ENCODE peak calls at places on chromosomes 5 and 9, in five cellular contexts. One of them, this sample, is unnamed. For H3K36me3, the result is how much of the 10 kb centered on the place peaks cover.

GRCh38 chr5:96014395-96014794 is 52.7 kb upstream of the ELL2 start:
- DNase-seq in right atrium auricular region: no peak
- DNase-seq in hepatocyte: no peak
- DNase-seq in ovary: no peak
- DNase-seq in neuronal stem cell: no peak
- DNase-seq in this sample: no peak

GRCh38 chr5:115415143-115415491 is 118.7 kb upstream of the CCDC112 start:
- DNase-seq in ovary: no peak
- DNase-seq in neuronal stem cell: peak
- DNase-seq in hepatocyte: peak
- DNase-seq in right atrium auricular region: no peak
- DNase-seq in this sample: no peak

GRCh38 chr5:153222956-153223355 is 267.5 kb upstream of the GRIA1 start:
- DNase-seq in hepatocyte: no peak
- DNase-seq in neuronal stem cell: no peak
- DNase-seq in right atrium auricular region: no peak
- DNase-seq in ovary: no peak
- DNase-seq in this sample: no peak

GRCh38 chr9:20356392-20357206 is 265.7 kb downstream of the MLLT3 start:
- DNase-seq in ovary: peak
- DNase-seq in right atrium auricular region: peak
- DNase-seq in hepatocyte: peak
- DNase-seq in neuronal stem cell: peak
- DNase-seq in this sample: peak

GRCh38 chr9:102185962-102186361 is 447.5 kb upstream of the GRIN3A start:
- DNase-seq in hepatocyte: no peak
- DNase-seq in right atrium auricular region: no peak
- DNase-seq in neuronal stem cell: no peak
- DNase-seq in ovary: no peak
- DNase-seq in this sample: no peak

GRCh38 chr9:2662496-2662895 is 40.9 kb downstream of the VLDLR start:
- DNase-seq in neuronal stem cell: peak
- DNase-seq in ovary: no peak
- DNase-seq in right atrium auricular region: no peak
- DNase-seq in hepatocyte: peak
- DNase-seq in this sample: peak

GRCh38 chr9:91917436-91917835 is 32.6 kb downstream of the ROR2 start:
- DNase-seq in right atrium auricular region: no peak
- DNase-seq in hepatocyte: no peak
- DNase-seq in neuronal stem cell: no peak
- DNase-seq in ovary: no peak
- DNase-seq in this sample: peak

GRCh38 chr5:84381501-84382362 is 2.9 kb downstream of the EDIL3 start:
- DNase-seq in neuronal stem cell: no peak
- DNase-seq in ovary: no peak
- DNase-seq in hepatocyte: peak
- DNase-seq in right atrium auricular region: no peak
- DNase-seq in this sample: no peak

GRCh38 chr9:95037789-95038521 is 279.6 kb downstream of the FANCC start:
- DNase-seq in ovary: no peak
- DNase-seq in hepatocyte: no peak
- DNase-seq in right atrium auricular region: no peak
- DNase-seq in neuronal stem cell: no peak
- DNase-seq in this sample: no peak

GRCh38 chr5:10424124-10424731 is 17.5 kb upstream of the ROPN1L start:
- DNase-seq in neuronal stem cell: no peak
- DNase-seq in right atrium auricular region: no peak
- DNase-seq in hepatocyte: peak
- DNase-seq in ovary: no peak
- DNase-seq in this sample: peak

GRCh38 chr9:87973791-87974292 is 491 bp downstream of the CDK20 start:
- DNase-seq in neuronal stem cell: peak
- DNase-seq in hepatocyte: peak
- DNase-seq in right atrium auricular region: no peak
- DNase-seq in ovary: no peak
- DNase-seq in this sample: peak

GRCh38 chr9:1366300-1366699 is 316.1 kb downstream of the DMRT2 start:
- DNase-seq in hepatocyte: no peak
- DNase-seq in right atrium auricular region: no peak
- DNase-seq in ovary: no peak
- DNase-seq in neuronal stem cell: no peak
- DNase-seq in this sample: no peak

GRCh38 chr5:93019896-93020295 is 561.1 kb downstream of the NR2F1-AS1 start:
- DNase-seq in hepatocyte: no peak
- DNase-seq in neuronal stem cell: no peak
- DNase-seq in right atrium auricular region: no peak
- DNase-seq in ovary: no peak
- DNase-seq in this sample: no peak

GRCh38 chr5:368162-369084 is 46.9 kb downstream of the AHRR start:
- DNase-seq in hepatocyte: no peak
- DNase-seq in right atrium auricular region: peak
- DNase-seq in ovary: no peak
- DNase-seq in neuronal stem cell: no peak
- DNase-seq in this sample: peak

GRCh38 chr9:13491493-13492424 is 212.3 kb upstream of the MPDZ start:
- DNase-seq in ovary: no peak
- DNase-seq in right atrium auricular region: no peak
- DNase-seq in neuronal stem cell: no peak
- DNase-seq in hepatocyte: no peak
- DNase-seq in this sample: peak

GRCh38 chr5:123511290-123511647 is 708 bp upstream of the CSNK1G3 start:
- DNase-seq in right atrium auricular region: no peak
- DNase-seq in ovary: no peak
- DNase-seq in hepatocyte: peak
- DNase-seq in neuronal stem cell: peak
- DNase-seq in this sample: no peak

GRCh38 chr5:160469156-160470144 is 47.8 kb downstream of the PTTG1 start:
- DNase-seq in hepatocyte: no peak
- DNase-seq in neuronal stem cell: no peak
- DNase-seq in ovary: no peak
- DNase-seq in right atrium auricular region: no peak
- DNase-seq in this sample: no peak

GRCh38 chr5:31819926-31820516 is 181.1 kb downstream of the PDZD2 start:
- DNase-seq in hepatocyte: no peak
- DNase-seq in neuronal stem cell: no peak
- DNase-seq in right atrium auricular region: no peak
- DNase-seq in ovary: no peak
- DNase-seq in this sample: peak

GRCh38 chr9:14441976-14442651 is 128.2 kb upstream of the NFIB start:
- DNase-seq in ovary: no peak
- DNase-seq in neuronal stem cell: no peak
- DNase-seq in right atrium auricular region: no peak
- DNase-seq in hepatocyte: peak
- DNase-seq in this sample: peak

GRCh38 chr5:135641329-135642178 is 62.8 kb upstream of the CXCL14 start:
- DNase-seq in neuronal stem cell: no peak
- DNase-seq in right atrium auricular region: no peak
- DNase-seq in ovary: no peak
- DNase-seq in hepatocyte: no peak
- DNase-seq in this sample: no peak

GRCh38 chr9:113199683-113200329 is 21.3 kb downstream of the FKBP15 start:
- DNase-seq in right atrium auricular region: no peak
- DNase-seq in hepatocyte: no peak
- DNase-seq in neuronal stem cell: no peak
- DNase-seq in ovary: no peak
- DNase-seq in this sample: no peak
- H3K36me3 ChIP-seq in right atrium auricular region: half or more
- H3K36me3 ChIP-seq in hepatocyte: under half
- H3K36me3 ChIP-seq in neuronal stem cell: under half
- H3K36me3 ChIP-seq in ovary: under half
- H3K36me3 ChIP-seq in this sample: half or more

GRCh38 chr5:36180556-36181350 is 28.8 kb downstream of the SKP2 start:
- DNase-seq in right atrium auricular region: no peak
- DNase-seq in hepatocyte: no peak
- DNase-seq in neuronal stem cell: no peak
- DNase-seq in ovary: no peak
- DNase-seq in this sample: no peak
- H3K36me3 ChIP-seq in right atrium auricular region: under half
- H3K36me3 ChIP-seq in hepatocyte: under half
- H3K36me3 ChIP-seq in neuronal stem cell: under half
- H3K36me3 ChIP-seq in ovary: under half
- H3K36me3 ChIP-seq in this sample: half or more

GRCh38 chr5:176396330-176396729 is 7.8 kb downstream of the HIGD2A start:
- DNase-seq in right atrium auricular region: no peak
- DNase-seq in neuronal stem cell: no peak
- DNase-seq in hepatocyte: peak
- DNase-seq in ovary: peak
- DNase-seq in this sample: no peak
- H3K36me3 ChIP-seq in right atrium auricular region: under half
- H3K36me3 ChIP-seq in neuronal stem cell: under half
- H3K36me3 ChIP-seq in hepatocyte: under half
- H3K36me3 ChIP-seq in ovary: under half
- H3K36me3 ChIP-seq in this sample: under half

GRCh38 chr5:151673421-151673820 is 13.3 kb downstream of the SPARC start:
- DNase-seq in neuronal stem cell: no peak
- DNase-seq in hepatocyte: no peak
- DNase-seq in ovary: no peak
- DNase-seq in right atrium auricular region: no peak
- DNase-seq in this sample: no peak

GRCh38 chr5:151667083-151667482 is 19.6 kb downstream of the SPARC start:
- DNase-seq in right atrium auricular region: no peak
- DNase-seq in hepatocyte: no peak
- DNase-seq in neuronal stem cell: no peak
- DNase-seq in ovary: no peak
- DNase-seq in this sample: no peak

GRCh38 chr5:151670074-151670686 is 16.5 kb downstream of the SPARC start:
- DNase-seq in hepatocyte: peak
- DNase-seq in right atrium auricular region: no peak
- DNase-seq in ovary: peak
- DNase-seq in neuronal stem cell: no peak
- DNase-seq in this sample: no peak

GRCh38 chr5:151671979-151672378 is 14.7 kb downstream of the SPARC start:
- DNase-seq in hepatocyte: peak
- DNase-seq in ovary: no peak
- DNase-seq in neuronal stem cell: no peak
- DNase-seq in right atrium auricular region: peak
- DNase-seq in this sample: no peak

GRCh38 chr5:151670953-151671636 is 15.6 kb downstream of the SPARC start:
- DNase-seq in neuronal stem cell: no peak
- DNase-seq in right atrium auricular region: no peak
- DNase-seq in ovary: no peak
- DNase-seq in hepatocyte: no peak
- DNase-seq in this sample: no peak
- H3K36me3 ChIP-seq in neuronal stem cell: half or more
- H3K36me3 ChIP-seq in right atrium auricular region: half or more
- H3K36me3 ChIP-seq in ovary: under half
- H3K36me3 ChIP-seq in hepatocyte: under half
- H3K36me3 ChIP-seq in this sample: half or more

GRCh38 chr9:108951578-108951977 is 17.4 kb downstream of the ABITRAM start:
- DNase-seq in right atrium auricular region: no peak
- DNase-seq in hepatocyte: no peak
- DNase-seq in neuronal stem cell: no peak
- DNase-seq in ovary: no peak
- DNase-seq in this sample: no peak

GRCh38 chr9:108956098-108956533 is 21.9 kb downstream of the ABITRAM start:
- DNase-seq in hepatocyte: no peak
- DNase-seq in neuronal stem cell: no peak
- DNase-seq in right atrium auricular region: no peak
- DNase-seq in ovary: no peak
- DNase-seq in this sample: no peak

GRCh38 chr9:108961151-108961550 is 27.0 kb downstream of the ABITRAM start:
- DNase-seq in neuronal stem cell: no peak
- DNase-seq in right atrium auricular region: no peak
- DNase-seq in ovary: no peak
- DNase-seq in hepatocyte: no peak
- DNase-seq in this sample: no peak

GRCh38 chr9:108953983-108954574 is 19.9 kb downstream of the ABITRAM start:
- DNase-seq in right atrium auricular region: no peak
- DNase-seq in hepatocyte: peak
- DNase-seq in neuronal stem cell: no peak
- DNase-seq in ovary: no peak
- DNase-seq in this sample: no peak

DNA sequence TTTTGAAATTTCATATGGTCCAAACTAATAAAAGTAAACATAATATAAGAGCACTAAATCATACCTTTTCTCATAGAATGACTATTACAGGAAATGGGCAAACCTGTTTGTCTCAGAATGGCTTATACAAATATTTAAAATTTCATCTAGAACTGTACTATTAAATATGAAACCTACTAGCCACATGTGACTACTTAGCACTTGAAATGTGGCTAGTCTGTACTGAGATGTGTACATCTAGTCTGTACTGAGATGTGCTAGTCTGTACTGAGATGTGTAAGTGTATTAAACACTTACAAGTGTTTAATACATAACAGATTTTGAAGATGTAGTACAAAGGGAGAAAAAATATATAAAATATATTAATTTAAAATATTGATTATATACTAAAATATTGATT is 22.4 kb downstream of the ABITRAM start:
- DNase-seq in neuronal stem cell: no peak
- DNase-seq in right atrium auricular region: no peak
- DNase-seq in hepatocyte: no peak
- DNase-seq in ovary: no peak
- DNase-seq in this sample: no peak
- H3K36me3 ChIP-seq in neuronal stem cell: under half
- H3K36me3 ChIP-seq in right atrium auricular region: under half
- H3K36me3 ChIP-seq in hepatocyte: under half
- H3K36me3 ChIP-seq in ovary: under half
- H3K36me3 ChIP-seq in this sample: under half

DNA sequence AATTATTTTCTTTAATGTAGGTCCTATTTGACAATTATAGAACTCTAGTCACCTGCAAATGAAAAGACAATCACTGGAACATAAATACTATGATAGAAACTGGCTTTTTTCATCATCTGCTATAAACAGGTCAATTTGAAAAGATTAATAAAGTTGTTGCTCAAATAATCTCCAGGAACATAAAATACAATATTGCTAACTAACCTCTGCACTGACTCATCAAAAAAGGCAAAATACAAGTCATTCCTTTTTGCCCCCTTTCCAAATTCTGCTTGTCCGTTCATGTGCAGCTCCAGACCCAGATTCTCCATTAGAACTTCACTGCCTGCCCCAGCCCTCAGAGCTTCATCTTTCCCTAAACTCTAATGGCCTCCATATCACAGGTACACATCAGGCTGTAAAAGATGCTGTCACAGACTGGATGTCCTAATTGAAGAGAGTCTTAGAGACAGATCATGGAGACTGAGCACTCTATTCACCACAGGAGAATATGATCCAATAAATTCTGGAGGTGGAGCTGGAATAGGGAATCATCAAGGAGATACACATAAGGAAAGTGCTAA is 1.6 kb downstream of the DCTN4 start:
- DNase-seq in neuronal stem cell: no peak
- DNase-seq in right atrium auricular region: no peak
- DNase-seq in ovary: no peak
- DNase-seq in hepatocyte: no peak
- DNase-seq in this sample: no peak
- H3K36me3 ChIP-seq in neuronal stem cell: under half
- H3K36me3 ChIP-seq in right atrium auricular region: under half
- H3K36me3 ChIP-seq in ovary: under half
- H3K36me3 ChIP-seq in hepatocyte: under half
- H3K36me3 ChIP-seq in this sample: under half

GRCh38 chr5:119512277-119512676 is 60.0 kb downstream of the HSD17B4 start:
- DNase-seq in ovary: no peak
- DNase-seq in right atrium auricular region: no peak
- DNase-seq in neuronal stem cell: no peak
- DNase-seq in hepatocyte: no peak
- DNase-seq in this sample: no peak
- H3K36me3 ChIP-seq in ovary: under half
- H3K36me3 ChIP-seq in right atrium auricular region: under half
- H3K36me3 ChIP-seq in neuronal stem cell: under half
- H3K36me3 ChIP-seq in hepatocyte: under half
- H3K36me3 ChIP-seq in this sample: half or more

This sample was measured in endodermal cell.